ENCODE peak calls at places on chromosome 1, in four cellular contexts. V is neuronal stem cell, S is PC-9, C is mammary epithelial cell. O is an unnamed sample. For H3K27me3, the result is how much of the 10 kb centered on the place peaks cover.

GRCh38 chr1:36328713-36329112 is 5.3 kb upstream of the EVA1B start:
- DNase-seq in S (no peak), V (no peak), C (no peak), O (no peak)

GRCh38 chr1:172662464-172663109 is 3.7 kb downstream of the FASLG start:
- DNase-seq in C (peak), V (no peak), S (no peak), O (no peak)

GRCh38 chr1:30191154-30191702 is 532.2 kb downstream of the MATN1 start:
- DNase-seq in C (no peak), V (no peak), S (peak), O (peak)

GRCh38 chr1:160369087-160369486 is 2.2 kb downstream of the NHLH1 start:
- DNase-seq in C (no peak), V (no peak), S (no peak), O (peak)

GRCh38 chr1:210743038-210743437 is 390.9 kb downstream of the KCNH1 start:
- DNase-seq in V (no peak), S (no peak), C (no peak), O (no peak)

GRCh38 chr1:112718691-112719418 is 3.7 kb upstream of the PPM1J start:
- DNase-seq in C (peak), V (peak), S (peak), O (peak)

GRCh38 chr1:150560576-150560975 is 11.4 kb downstream of the ADAMTSL4 start:
- DNase-seq in V (no peak), C (no peak), S (no peak), O (no peak)

GRCh38 chr1:25683177-25683576 is 66.6 kb downstream of the MAN1C1 start:
- DNase-seq in V (no peak), S (no peak), C (no peak), O (no peak)

GRCh38 chr1:211738709-211739301 is 63.4 kb upstream of the NEK2 start:
- DNase-seq in V (no peak), S (peak), C (peak), O (no peak)

GRCh38 chr1:6165441-6165985 is 14.6 kb downstream of the CHD5 start:
- DNase-seq in V (no peak), C (no peak), S (no peak), O (no peak)

GRCh38 chr1:153733970-153734369 is 6.1 kb downstream of the INTS3 start:
- DNase-seq in S (no peak), V (no peak), C (no peak), O (no peak)

GRCh38 chr1:211944733-211945500 is 90.4 kb downstream of the INTS7 start:
- DNase-seq in S (no peak), V (no peak), C (peak), O (no peak)

GRCh38 chr1:63973005-63973419 is 199.2 kb downstream of the ROR1 start:
- DNase-seq in C (no peak), V (no peak), S (no peak), O (no peak)

GRCh38 chr1:46343705-46344104 is 3.1 kb downstream of the NSUN4 start:
- DNase-seq in V (no peak), C (no peak), S (no peak), O (no peak)

GRCh38 chr1:172885976-172886375 is 164.8 kb downstream of the TNFSF18 start:
- DNase-seq in C (no peak), V (no peak), S (peak), O (no peak)

GRCh38 chr1:79974659-79975058 is 968.1 kb upstream of the ADGRL4 start:
- DNase-seq in S (no peak), C (no peak), V (no peak), O (no peak)

GRCh38 chr1:214552174-214552608 is 789 bp upstream of the PTPN14 start:
- DNase-seq in C (peak), V (peak), S (peak), O (no peak)

GRCh38 chr1:230822092-230822581 is 46.2 kb downstream of the C1orf198 start:
- DNase-seq in C (no peak), V (no peak), S (no peak), O (no peak)

GRCh38 chr1:28507247-28507645 is 1.4 kb downstream of the RCC1 start:
- DNase-seq in S (no peak), C (no peak), V (no peak), O (peak)

GRCh38 chr1:56773341-56774066 is 45.7 kb downstream of the FYB2 start:
- DNase-seq in C (no peak), V (no peak), S (no peak), O (no peak)

GRCh38 chr1:188937965-188938551 is 1539.6 kb downstream of the BRINP3 start:
- DNase-seq in C (no peak), S (no peak), V (no peak), O (no peak)

GRCh38 chr1:3902111-3902511 is 2.0 kb upstream of the C1orf174 start:
- DNase-seq in C (no peak), V (no peak), S (no peak), O (no peak)

GRCh38 chr1:193019442-193020026 is 39.6 kb downstream of the UCHL5 start:
- DNase-seq in C (peak), S (peak), V (peak), O (peak)

GRCh38 chr1:17352419-17352909 is 19.5 kb upstream of the PADI6 start:
- DNase-seq in V (no peak), S (no peak), C (no peak), O (no peak)

GRCh38 chr1:61011514-61012263 is 70.7 kb upstream of the NFIA start:
- DNase-seq in V (no peak), S (no peak), C (no peak), O (no peak)

GRCh38 chr1:27726173-27726793 is 522 bp downstream of the FAM76A start:
- DNase-seq in C (peak), S (no peak), V (no peak), O (peak)

GRCh38 chr1:186283374-186283773 is 91.7 kb downstream of the TPR start:
- DNase-seq in C (peak), S (no peak), V (no peak), O (no peak)

GRCh38 chr1:162193201-162193600 is 123.7 kb downstream of the NOS1AP start:
- DNase-seq in S (no peak), V (no peak), C (no peak), O (no peak)
- H2AFZ ChIP-seq in S (no peak), V (no peak), C (no peak), O (no peak)

GRCh38 chr1:203555484-203556046 is 61.6 kb downstream of the OPTC start:
- DNase-seq in S (no peak), C (no peak), V (no peak), O (no peak)
- H3K4me3 ChIP-seq in S (no peak), C (no peak), V (no peak), O (no peak)

GRCh38 chr1:1421147-1421906 is at the start of gene ANKRD65:
- DNase-seq in C (peak), V (no peak), S (no peak), O (no peak)

GRCh38 chr1:1419363-1419811 is 1.7 kb downstream of the ANKRD65 start:
- DNase-seq in C (no peak), V (no peak), S (no peak), O (no peak)

GRCh38 chr1:1421907-1422464 is 910 bp upstream of the ANKRD65 start:
- DNase-seq in S (no peak), C (no peak), V (no peak), O (no peak)

GRCh38 chr1:1419812-1420653 is 1.0 kb downstream of the ANKRD65 start:
- DNase-seq in S (no peak), V (no peak), C (no peak), O (no peak)

GRCh38 chr1:1420654-1421134 is 382 bp downstream of the ANKRD65 start:
- DNase-seq in V (no peak), C (no peak), S (no peak), O (no peak)
- H3K27me3 ChIP-seq in V (under half), C (under half), S (under half), O (under half)

DNA sequence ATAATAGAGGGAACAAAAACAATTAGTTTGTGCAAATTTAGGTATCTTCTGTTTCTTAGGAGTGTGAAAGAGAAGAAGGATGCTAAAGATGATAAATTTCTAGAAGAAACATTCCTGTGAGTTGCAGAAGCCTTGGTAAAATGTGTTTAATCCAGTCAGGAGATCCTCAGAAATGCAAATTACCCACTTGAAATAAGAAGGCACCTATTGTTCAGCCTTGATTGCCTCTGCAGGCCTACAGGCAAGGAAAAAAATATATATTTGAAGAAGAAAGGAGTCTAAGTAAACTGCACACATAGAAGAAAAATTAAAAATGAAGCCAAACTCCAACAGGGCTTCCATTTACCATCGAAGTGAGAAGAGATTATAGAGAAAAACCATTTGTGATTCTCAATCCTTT is 51.0 kb upstream of the LHX8 start:
- DNase-seq in C (no peak), S (no peak), V (no peak), O (no peak)
- H2AFZ ChIP-seq in C (no peak), S (no peak), V (no peak), O (no peak)